ENCODE peak calls at places on chromosomes 2 and 18, in six cellular contexts. C is fibroblast of lung, U is fibroblast of mammary gland, I is foreskin fibroblast, G is skeletal muscle cell, S is HFF-Myc. J is an unnamed sample.

GRCh38 chr2:241833101-241833937 is 24.3 kb downstream of the NEU4 start:
- DNase-seq in C (peak), U (peak), S (peak), G (peak), I (peak), J (peak)

GRCh38 chr2:190382851-190383250 is 25.3 kb upstream of the MFSD6 start:
- DNase-seq in U (peak), G (no peak), C (peak), I (no peak), S (no peak), J (no peak)

GRCh38 chr2:198238429-198238828 is 434.0 kb downstream of the PLCL1 start:
- DNase-seq in S (no peak), U (no peak), I (no peak), G (no peak), C (no peak), J (no peak)

GRCh38 chr2:5985551-5986229 is 293.5 kb downstream of the SOX11 start:
- DNase-seq in C (no peak), U (no peak), G (no peak), I (no peak), S (no peak), J (no peak)

GRCh38 chr2:63692002-63692606 is 103.3 kb downstream of the MDH1 start:
- DNase-seq in S (peak), I (peak), C (peak), G (no peak), U (peak), J (no peak)

GRCh38 chr18:35063875-35064274 is 22.7 kb downstream of the MAPRE2 start:
- DNase-seq in C (no peak), I (no peak), G (no peak), S (no peak), U (no peak), J (no peak)

GRCh38 chr2:224162122-224162521 is 123.0 kb upstream of the SERPINE2 start:
- DNase-seq in C (peak), S (no peak), I (peak), U (peak), G (peak), J (no peak)

GRCh38 chr2:54620948-54621347 is 102.5 kb upstream of the EML6 start:
- DNase-seq in U (no peak), S (no peak), I (no peak), C (no peak), G (no peak), J (no peak)

GRCh38 chr2:9310827-9311226 is 104.2 kb downstream of the ASAP2 start:
- DNase-seq in U (peak), S (no peak), G (no peak), I (no peak), C (no peak), J (no peak)

GRCh38 chr2:43133708-43134570 is 92.5 kb downstream of the ZFP36L2 start:
- DNase-seq in S (no peak), I (no peak), C (no peak), G (no peak), U (no peak), J (no peak)

GRCh38 chr2:97718051-97718882 is 4.9 kb downstream of the ZAP70 start:
- DNase-seq in S (no peak), C (no peak), U (no peak), G (no peak), I (no peak), J (no peak)

GRCh38 chr2:239166201-239166834 is 234.5 kb downstream of the HDAC4 start:
- DNase-seq in C (no peak), S (no peak), U (no peak), G (no peak), I (no peak), J (peak)

GRCh38 chr18:45056907-45057306 is 376.2 kb downstream of the SETBP1 start:
- DNase-seq in I (no peak), U (no peak), G (no peak), C (peak), S (no peak), J (no peak)

GRCh38 chr2:239299218-239299939 is 101.4 kb downstream of the HDAC4 start:
- DNase-seq in G (no peak), I (no peak), C (no peak), S (no peak), U (no peak), J (peak)

GRCh38 chr2:192243488-192243887 is 48.8 kb upstream of the TMEFF2 start:
- DNase-seq in U (peak), C (peak), I (peak), G (peak), S (peak), J (no peak)

GRCh38 chr2:130728549-130729310 is at the start of gene GPR148:
- DNase-seq in S (no peak), U (no peak), G (no peak), C (no peak), I (no peak), J (no peak)

GRCh38 chr2:192128655-192129054 is 66.1 kb downstream of the TMEFF2 start:
- DNase-seq in I (no peak), C (peak), G (no peak), S (no peak), U (no peak), J (no peak)

GRCh38 chr2:232501794-232502499 is 14.3 kb upstream of the ECEL1 start:
- DNase-seq in G (no peak), C (no peak), U (no peak), S (no peak), I (no peak), J (no peak)

GRCh38 chr2:37858197-37858711 is 66.8 kb upstream of the RMDN2 start:
- DNase-seq in G (no peak), C (peak), I (peak), U (peak), S (no peak), J (peak)

GRCh38 chr18:35525795-35526475 is 28.2 kb upstream of the INO80C start:
- DNase-seq in C (no peak), G (no peak), U (no peak), I (no peak), S (no peak), J (no peak)

GRCh38 chr2:239825705-239825979 is 199.5 kb downstream of the NDUFA10 start:
- DNase-seq in U (no peak), I (no peak), C (no peak), S (no peak), G (no peak), J (no peak)

GRCh38 chr2:23508066-23508390 is 123.0 kb downstream of the KLHL29 start:
- DNase-seq in S (no peak), C (no peak), U (no peak), G (no peak), I (no peak), J (no peak)

GRCh38 chr2:147818741-147819140 is 26.1 kb upstream of the ACVR2A start:
- DNase-seq in C (peak), S (no peak), I (no peak), U (peak), G (peak), J (no peak)

GRCh38 chr18:13615432-13615861 is 110.9 kb downstream of the FAM210A start:
- DNase-seq in S (no peak), C (no peak), U (no peak), G (no peak), I (no peak), J (no peak)

GRCh38 chr2:222794585-222795579 is 66.0 kb upstream of the ACSL3 start:
- DNase-seq in U (no peak), C (no peak), S (no peak), G (no peak), I (no peak), J (no peak)

GRCh38 chr2:189549440-189549832 is 31.1 kb downstream of the SLC40A1 start:
- DNase-seq in U (peak), C (peak), I (no peak), S (no peak), G (no peak), J (no peak)

GRCh38 chr2:29006986-29007301 is 25.8 kb downstream of the TOGARAM2 start:
- DNase-seq in S (no peak), G (no peak), C (no peak), U (no peak), I (no peak), J (no peak)

GRCh38 chr2:183185534-183185933 is 61.3 kb downstream of the NUP35 start:
- DNase-seq in C (no peak), G (no peak), U (no peak), I (no peak), S (no peak), J (no peak)

GRCh38 chr2:213125646-213126347 is 25.6 kb downstream of the IKZF2 start:
- DNase-seq in U (peak), S (no peak), I (peak), C (peak), G (peak), J (no peak)

GRCh38 chr2:213119061-213119809 is 32.2 kb downstream of the IKZF2 start:
- DNase-seq in G (peak), I (peak), U (peak), C (peak), S (no peak), J (no peak)

GRCh38 chr2:213121677-213122076 is 29.7 kb downstream of the IKZF2 start:
- DNase-seq in C (no peak), U (no peak), S (no peak), G (no peak), I (no peak), J (no peak)

DNA sequence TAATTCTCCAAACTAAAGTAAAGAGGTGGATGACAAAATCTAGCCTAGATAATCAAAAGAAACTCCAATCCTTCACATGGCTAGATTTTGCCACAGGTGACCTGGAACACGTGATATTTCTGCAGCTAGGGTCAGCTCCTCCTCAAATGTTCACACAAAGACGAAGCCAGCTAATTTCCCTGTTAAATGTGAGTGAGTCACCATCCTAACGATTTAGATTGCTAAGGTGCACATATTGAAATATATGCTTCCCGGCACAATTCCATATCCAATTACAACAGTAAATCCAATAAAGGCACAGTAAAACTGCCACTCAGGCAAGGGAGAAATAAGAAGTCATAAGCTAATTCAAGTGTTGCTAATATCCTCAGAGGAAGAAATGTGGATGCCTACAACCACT is 28.7 kb downstream of the IKZF2 start:
- DNase-seq in G (no peak), U (no peak), C (no peak), S (no peak), I (peak), J (no peak)
- H3K4me3 ChIP-seq in G (no peak), U (no peak), C (no peak), S (no peak), I (no peak), J (no peak)

GRCh38 chr2:66329081-66329605 is 105.8 kb upstream of the MEIS1 start:
- DNase-seq in I (no peak), C (no peak), U (no peak), S (no peak), G (no peak), J (no peak)

GRCh38 chr2:66334237-66335054 is 100.5 kb upstream of the MEIS1 start:
- DNase-seq in C (no peak), S (no peak), U (peak), G (no peak), I (no peak), J (no peak)

DNA sequence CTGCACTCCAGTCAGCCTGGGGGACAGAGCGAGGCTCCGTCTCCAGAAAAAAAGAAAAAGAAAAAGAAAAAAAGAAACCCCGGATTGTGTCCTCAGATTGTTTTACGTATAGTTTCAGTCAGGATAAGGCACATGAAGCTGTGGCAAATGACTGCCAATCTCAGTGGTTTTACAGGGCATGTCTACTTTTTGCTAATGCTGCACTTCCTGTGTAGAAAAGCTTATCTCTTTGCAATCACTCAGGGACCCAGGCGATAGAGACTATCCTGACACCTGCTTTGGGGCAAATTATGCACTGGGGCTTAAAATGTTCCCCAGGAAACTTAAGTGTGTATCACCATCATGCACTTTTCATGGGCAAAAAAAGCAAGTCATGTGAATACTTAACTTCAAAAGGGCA is 103.7 kb upstream of the MEIS1 start:
- DNase-seq in S (no peak), U (no peak), I (no peak), C (no peak), G (no peak), J (no peak)
- H3K4me3 ChIP-seq in S (no peak), U (no peak), I (no peak), C (no peak), G (no peak), J (no peak)

DNA sequence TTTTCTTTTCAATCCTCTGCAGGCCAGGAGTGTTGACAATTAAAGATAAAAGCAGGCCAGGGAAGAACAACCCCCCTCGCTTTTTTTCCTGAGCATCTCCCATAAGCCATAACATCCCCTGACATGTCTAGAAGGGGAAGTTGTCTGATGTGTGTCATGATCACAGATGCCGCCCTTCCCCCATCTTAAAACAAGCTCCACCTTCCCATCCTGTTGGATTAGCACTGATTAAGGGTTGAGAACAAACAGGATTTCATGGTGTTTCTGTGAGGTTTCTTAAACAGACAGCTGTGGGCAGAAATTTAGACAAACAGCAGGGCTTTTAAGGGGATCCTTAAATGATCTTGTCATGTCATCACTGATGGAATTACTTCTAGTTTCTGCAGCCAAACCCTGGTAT is 59.4 kb upstream of the UPP2 start:
- DNase-seq in U (no peak), G (no peak), S (no peak), C (no peak), I (no peak), J (no peak)
- H3K4me3 ChIP-seq in U (no peak), G (no peak), S (no peak), C (no peak), I (no peak), J (no peak)

GRCh38 chr2:227257820-227258219 is 67.2 kb upstream of the MFF start:
- DNase-seq in I (no peak), C (no peak), G (no peak), U (no peak), S (no peak), J (no peak)

GRCh38 chr2:227260041-227260440 is 65.0 kb upstream of the MFF start:
- DNase-seq in G (no peak), U (no peak), S (no peak), I (no peak), C (no peak), J (no peak)

GRCh38 chr2:227252831-227253230 is 72.2 kb upstream of the MFF start:
- DNase-seq in I (no peak), S (no peak), U (no peak), C (no peak), G (no peak), J (no peak)

DNA sequence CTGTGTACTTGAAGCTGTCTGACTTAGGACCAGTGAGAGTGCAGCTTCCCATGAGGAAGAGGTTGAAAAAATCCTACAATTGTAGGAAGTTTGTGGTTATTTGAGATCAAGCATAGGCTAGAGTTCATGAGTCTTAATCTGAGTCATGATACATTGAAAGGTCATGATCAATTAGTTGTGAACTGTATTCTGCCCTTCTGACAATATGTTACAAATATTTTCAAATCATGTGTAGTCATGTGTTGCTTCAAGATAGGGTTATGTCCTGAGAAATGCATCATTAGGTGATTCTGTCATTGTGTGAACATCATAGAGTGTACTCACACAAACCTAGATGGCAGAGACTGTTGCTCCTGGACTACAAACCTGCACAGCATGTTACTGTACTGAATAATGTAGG is 68.4 kb upstream of the MFF start:
- DNase-seq in I (no peak), S (no peak), C (no peak), U (peak), G (no peak), J (no peak)
- H3K4me3 ChIP-seq in I (no peak), S (no peak), C (no peak), U (no peak), G (no peak), J (no peak)

DNA sequence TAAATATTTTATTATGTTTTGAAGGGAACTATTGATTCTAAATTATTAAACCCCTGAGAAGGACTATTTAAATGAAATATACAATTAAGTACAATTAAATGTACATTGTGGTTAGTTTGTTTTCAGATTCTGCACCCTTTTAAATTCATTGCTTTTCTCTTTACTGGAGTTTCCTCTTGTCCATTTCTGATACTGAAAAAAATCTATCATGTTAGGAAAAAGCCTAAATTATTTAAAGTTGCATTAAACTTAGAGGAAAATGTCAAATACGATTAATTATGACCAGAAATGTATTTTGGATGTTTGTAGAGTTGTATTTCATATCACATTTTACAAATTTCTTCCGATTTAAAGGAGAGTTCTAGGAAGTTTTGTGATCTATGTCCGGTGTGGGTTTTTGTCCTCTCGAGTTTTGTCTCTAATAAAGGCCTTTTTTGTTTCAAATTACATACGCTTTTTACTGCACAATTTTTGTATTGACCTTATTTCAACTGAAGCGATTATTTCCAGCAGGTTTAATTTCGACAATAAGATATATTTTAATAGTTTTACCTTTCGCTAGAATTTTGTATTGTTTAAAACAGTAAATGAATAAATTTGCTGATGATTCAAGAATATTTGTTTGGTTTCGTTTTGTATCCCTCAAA is 3.2 kb upstream of the SATB2 start:
- DNase-seq in G (no peak), I (no peak), S (no peak), C (peak), U (no peak), J (no peak)
- H3K4me3 ChIP-seq in G (peak), I (peak), S (no peak), C (peak), U (peak), J (no peak)

GRCh38 chr2:33144243-33144642 is 197.5 kb downstream of the LTBP1 start:
- DNase-seq in C (no peak), I (no peak), U (peak), S (no peak), G (no peak), J (no peak)
- H3K4me3 ChIP-seq in C (no peak), I (no peak), U (no peak), S (no peak), G (no peak), J (no peak)

GRCh38 chr2:102070058-102070642 is 72.4 kb upstream of the IL1R1 start:
- DNase-seq in I (peak), U (peak), C (peak), S (no peak), G (peak), J (no peak)
- H3K4me3 ChIP-seq in I (no peak), U (no peak), C (no peak), S (no peak), G (no peak), J (no peak)